ENCODE peak calls at places on chromosomes 7 and 10, in five cellular contexts. G is NT2/D1, H is HEK293T, I is GM12878, Y is H1. Z is an unnamed sample.

GRCh38 chr7:149404396-149404795 is 56.5 kb downstream of the ZNF777 start:
- DNase-seq in G (no peak), H (no peak), I (no peak), Y (no peak), Z (no peak)

GRCh38 chr10:114754445-114755320 is 66.9 kb upstream of the FHIP2A start:
- DNase-seq in G (no peak), H (peak; percentile 30), I (no peak), Y (no peak), Z (no peak)

GRCh38 chr7:85659364-85659763 is 472.5 kb upstream of the SEMA3D start:
- DNase-seq in G (no peak), H (no peak), I (no peak), Y (no peak), Z (no peak)

GRCh38 chr7:47039899-47040298 is 542.0 kb downstream of the TNS3 start:
- DNase-seq in G (no peak), H (no peak), I (no peak), Y (no peak), Z (no peak)

GRCh38 chr7:2476776-2477446 is 713 bp upstream of the GRIFIN start:
- DNase-seq in G (no peak), H (no peak), I (no peak), Y (no peak), Z (no peak)

GRCh38 chr10:105714728-105715127 is 1073.6 kb downstream of the SORCS3 start:
- DNase-seq in G (no peak), H (no peak), I (no peak), Y (no peak), Z (no peak)

GRCh38 chr10:55476129-55476528 is 675.1 kb upstream of the PCDH15 start:
- DNase-seq in G (no peak), H (no peak), I (no peak), Y (no peak), Z (no peak)

GRCh38 chr7:26306770-26307169 is 15.1 kb downstream of the SNX10 start:
- DNase-seq in G (no peak), H (no peak), I (no peak), Y (no peak), Z (no peak)

GRCh38 chr7:132666076-132666775 is 90.0 kb upstream of the PLXNA4 start:
- DNase-seq in G (no peak), H (no peak), I (no peak), Y (no peak), Z (no peak)

GRCh38 chr7:13293264-13294002 is 606.0 kb downstream of the ARL4A start:
- DNase-seq in G (no peak), H (no peak), I (no peak), Y (no peak), Z (no peak)

GRCh38 chr7:138195207-138195606 is 118.9 kb downstream of the AKR1D1 start:
- DNase-seq in G (no peak), H (no peak), I (no peak), Y (no peak), Z (peak; percentile 41)

GRCh38 chr10:119029613-119030420 is at the start of gene NANOS1:
- DNase-seq in G (no peak), H (peak; percentile 54), I (no peak), Y (no peak), Z (no peak)

GRCh38 chr10:113524539-113525490 is 28.0 kb upstream of the HABP2 start:
- DNase-seq in G (no peak), H (no peak), I (no peak), Y (no peak), Z (no peak)

GRCh38 chr10:2508971-2509605 is 558.3 kb upstream of the PFKP start:
- DNase-seq in G (no peak), H (no peak), I (no peak), Y (no peak), Z (no peak)

GRCh38 chr10:116636385-116636784 is 15.6 kb downstream of the PNLIPRP2 start:
- DNase-seq in G (no peak), H (no peak), I (no peak), Y (no peak), Z (no peak)

GRCh38 chr7:98175260-98175604 is 36.0 kb upstream of the BHLHA15 start:
- DNase-seq in G (no peak), H (no peak), I (no peak), Y (no peak), Z (no peak)

GRCh38 chr7:158955932-158956804 is 99.8 kb downstream of the DYNC2I1 start:
- DNase-seq in G (no peak), H (no peak), I (no peak), Y (no peak), Z (no peak)

GRCh38 chr7:159226303-159226702 is 81.6 kb upstream of the VIPR2 start:
- DNase-seq in G (no peak), H (no peak), I (no peak), Y (no peak), Z (no peak)

GRCh38 chr7:134515569-134516468 is 11.5 kb upstream of the AKR1B10 start:
- DNase-seq in G (no peak), H (no peak), I (no peak), Y (no peak), Z (no peak)

GRCh38 chr7:56092789-56093531 is at the start of gene PHKG1:
- DNase-seq in G (peak; percentile 39), H (peak; percentile 60), I (no peak), Y (no peak), Z (peak; percentile 33)

GRCh38 chr7:1403844-1404404 is 55.3 kb downstream of the MICALL2 start:
- DNase-seq in G (peak; percentile 39), H (peak; percentile 38), I (no peak), Y (no peak), Z (no peak)

GRCh38 chr7:2355079-2356008 is 717 bp downstream of the EIF3B start:
- DNase-seq in G (no peak), H (no peak), I (no peak), Y (no peak), Z (no peak)

GRCh38 chr7:133290041-133290440 is 37.2 kb downstream of the EXOC4 start:
- DNase-seq in G (no peak), H (no peak), I (no peak), Y (no peak), Z (no peak)

GRCh38 chr7:109763611-109764010 is 1193.9 kb downstream of the DNAJB9 start:
- DNase-seq in G (no peak), H (no peak), I (no peak), Y (no peak), Z (no peak)

GRCh38 chr10:22554481-22555182 is 159.7 kb downstream of the PIP4K2A start:
- DNase-seq in G (no peak), H (peak; percentile 63), I (no peak), Y (no peak), Z (no peak)

GRCh38 chr10:109287858-109288257 is 635.5 kb downstream of the XPNPEP1 start:
- DNase-seq in G (no peak), H (no peak), I (no peak), Y (no peak), Z (no peak)

GRCh38 chr7:77351539-77352004 is 64.6 kb downstream of the GSAP start:
- DNase-seq in G (no peak), H (no peak), I (peak; percentile 98), Y (no peak), Z (no peak)

GRCh38 chr7:42456756-42457276 is 219.8 kb upstream of the GLI3 start:
- DNase-seq in G (no peak), H (no peak), I (no peak), Y (no peak), Z (no peak)

GRCh38 chr10:95319239-95319638 is 28.4 kb upstream of the PDLIM1 start:
- DNase-seq in G (no peak), H (no peak), I (no peak), Y (no peak), Z (no peak)

GRCh38 chr10:124268976-124269375 is 149.7 kb downstream of the OAT start:
- DNase-seq in G (no peak), H (no peak), I (no peak), Y (no peak), Z (no peak)

GRCh38 chr10:79129361-79129997 is 60.7 kb downstream of the ZMIZ1 start:
- DNase-seq in G (peak; percentile 68), H (peak; percentile 49), I (no peak), Y (peak; percentile 49), Z (peak; percentile 45)

GRCh38 chr10:77251297-77252013 is 386.2 kb downstream of the KCNMA1 start:
- DNase-seq in G (peak; percentile 20), H (peak; percentile 46), I (no peak), Y (no peak), Z (peak; percentile 8)

GRCh38 chr7:157008206-157009169 is 2.0 kb downstream of the MNX1 start:
- DNase-seq in G (no peak), H (no peak), I (no peak), Y (no peak), Z (no peak)

DNA sequence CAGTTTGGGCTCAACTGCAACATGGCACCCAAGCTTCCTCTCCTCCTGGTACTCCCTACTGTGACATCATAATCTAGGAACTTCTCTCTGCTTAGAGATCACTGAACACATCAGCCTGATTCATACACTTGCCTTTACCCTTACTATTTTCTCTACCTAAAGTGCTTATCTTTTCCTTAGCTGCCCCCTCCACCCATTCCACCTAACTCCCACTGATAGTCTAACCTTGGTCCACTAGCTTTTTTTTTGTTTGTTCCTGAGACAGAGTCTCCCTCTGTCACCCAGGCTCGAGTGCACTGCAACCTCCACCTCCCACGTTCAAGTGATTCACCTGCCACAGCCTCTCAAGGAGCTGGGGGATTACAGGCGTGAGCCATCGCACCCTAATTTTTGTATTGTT is 15.9 kb downstream of the CUL2 start:
- DNase-seq in G (no peak), H (no peak), I (no peak), Y (no peak), Z (no peak)
- TF ChIP-seq SUZ12 in G (no peak), H (no peak), I (no peak), Y (no peak), Z (no peak)

GRCh38 chr10:12358863-12359647 is 9.7 kb downstream of the CAMK1D start:
- DNase-seq in G (no peak), H (no peak), I (no peak), Y (no peak), Z (no peak)
- TF ChIP-seq SUZ12 in G (no peak), H (no peak), I (no peak), Y (no peak), Z (no peak)

DNA sequence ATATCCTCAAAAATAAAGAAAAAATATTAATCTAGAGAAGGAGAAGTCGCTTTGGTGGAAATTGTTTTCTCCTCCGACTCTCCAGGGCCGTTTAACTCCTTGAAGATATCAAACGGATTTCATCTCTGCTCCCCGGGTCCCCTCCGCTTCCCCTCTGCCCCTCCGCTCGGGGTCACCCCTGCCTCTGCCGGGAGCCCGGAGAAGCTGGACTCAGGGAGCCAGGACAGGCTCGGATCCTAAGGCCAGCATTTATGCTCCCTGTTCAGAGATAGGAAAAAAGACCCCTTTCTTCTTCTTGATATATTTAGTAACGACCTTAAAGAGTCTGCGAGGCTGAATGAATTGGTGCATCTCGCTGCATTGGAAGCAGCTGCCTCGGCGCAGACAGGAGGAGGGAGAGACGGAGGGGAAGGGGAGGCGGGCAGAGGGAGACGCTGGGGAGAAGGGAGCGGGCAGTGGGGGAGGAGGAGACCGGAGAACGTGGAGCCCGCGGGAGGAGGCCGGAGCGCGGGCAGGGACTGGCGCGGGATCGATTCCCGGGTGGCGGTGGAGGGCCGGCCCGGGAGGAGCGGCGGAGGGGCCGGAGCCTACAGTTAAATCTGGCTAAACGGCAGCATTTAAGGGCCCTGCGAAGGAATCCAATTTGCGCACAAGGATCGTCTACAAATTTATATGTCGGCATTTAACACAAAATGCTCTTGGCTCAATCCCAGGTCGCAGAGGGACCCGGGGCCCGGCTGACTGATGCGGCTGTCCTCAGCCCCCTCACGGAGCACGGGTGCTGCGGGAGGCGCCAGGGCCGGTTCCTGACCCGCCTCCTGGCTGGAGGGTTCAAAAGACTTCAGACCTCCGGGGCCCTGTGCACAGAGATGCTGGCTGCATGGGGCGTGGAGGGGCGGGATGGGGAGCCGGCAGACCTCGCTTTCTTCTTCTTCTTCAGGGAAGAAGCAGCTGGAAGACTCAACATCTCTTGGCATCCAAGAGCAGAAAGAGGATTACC is 55.6 kb downstream of the CRTAC1 start:
- DNase-seq in G (no peak), H (no peak), I (no peak), Y (no peak), Z (no peak)
- TF ChIP-seq SUZ12 in G (no peak), H (no peak), I (no peak), Y (peak; percentile 53), Z (no peak)

GRCh38 chr7:11914645-11915044 is 82.6 kb upstream of the THSD7A start:
- DNase-seq in G (no peak), H (no peak), I (no peak), Y (no peak), Z (no peak)
- TF ChIP-seq SUZ12 in G (no peak), H (no peak), I (no peak), Y (no peak), Z (no peak)